ENCODE peak calls at places on chromosome 22, in nine cellular contexts. S is CD8-positive, alpha-beta T cell; K is mucosa of descending colon; Y is brain microvascular endothelial cell; T is aorta; Q is hepatocyte; J is bronchial epithelial cell; D is AG04449; O is right cardiac atrium. G is an unnamed sample.

GRCh38 chr22:33914699-33915098 is 5.6 kb downstream of the LARGE1 start:
- DNase-seq in S (no peak), K (no peak), Y (no peak), T (no peak), Q (no peak), J (no peak), D (no peak), O (no peak), G (no peak)

GRCh38 chr22:22609271-22609670 is 35.1 kb upstream of the GGTLC2 start:
- DNase-seq in S (no peak), K (no peak), Y (no peak), T (no peak), Q (no peak), J (no peak), D (no peak), O (no peak), G (no peak)

GRCh38 chr22:33975841-33976240 is 55.6 kb upstream of the LARGE1 start:
- DNase-seq in S (no peak), K (no peak), Y (no peak), T (no peak), Q (no peak), J (no peak), D (no peak), O (no peak), G (peak)

GRCh38 chr22:45673482-45674175 is 2.0 kb downstream of the ATXN10 start:
- DNase-seq in S (no peak), K (no peak), Y (no peak), T (no peak), Q (no peak), J (no peak), D (no peak), O (no peak), G (no peak)

GRCh38 chr22:28111501-28111900 is 192.4 kb upstream of the PITPNB start:
- DNase-seq in S (no peak), K (no peak), Y (no peak), T (no peak), Q (no peak), J (no peak), D (no peak), O (no peak), G (no peak)

GRCh38 chr22:19840955-19841640 is 13.6 kb downstream of the GNB1L start:
- DNase-seq in S (no peak), K (no peak), Y (no peak), T (no peak), Q (peak), J (no peak), D (no peak), O (no peak), G (no peak)

GRCh38 chr22:20402960-20403778 is 9.2 kb downstream of the ZNF74 start:
- DNase-seq in S (no peak), K (no peak), Y (no peak), T (peak), Q (no peak), J (no peak), D (no peak), O (no peak), G (no peak)

GRCh38 chr22:39309364-39309861 is 10.0 kb downstream of the RPL3 start:
- DNase-seq in S (no peak), K (no peak), Y (peak), T (peak), Q (no peak), J (peak), D (no peak), O (peak), G (no peak)

GRCh38 chr22:19407649-19408606 is 23.6 kb downstream of the HIRA start:
- DNase-seq in S (no peak), K (peak), Y (no peak), T (no peak), Q (peak), J (no peak), D (no peak), O (no peak), G (no peak)

GRCh38 chr22:43867839-43868652 is 5.7 kb upstream of the SULT4A1 start:
- DNase-seq in S (peak), K (peak), Y (peak), T (peak), Q (peak), J (peak), D (no peak), O (peak), G (peak)

GRCh38 chr22:45975266-45976161 is 1.4 kb downstream of the WNT7B start:
- DNase-seq in S (no peak), K (no peak), Y (no peak), T (no peak), Q (peak), J (peak), D (no peak), O (no peak), G (no peak)

GRCh38 chr22:44131412-44131811 is 49.3 kb upstream of the PARVG start:
- DNase-seq in S (no peak), K (no peak), Y (no peak), T (peak), Q (no peak), J (no peak), D (no peak), O (no peak), G (no peak)

GRCh38 chr22:24066872-24067271 is 55.8 kb downstream of the CABIN1 start:
- DNase-seq in S (no peak), K (peak), Y (no peak), T (peak), Q (no peak), J (no peak), D (no peak), O (no peak), G (no peak)

GRCh38 chr22:42067706-42068350 is 2.8 kb downstream of the NAGA start:
- DNase-seq in S (no peak), K (no peak), Y (no peak), T (no peak), Q (no peak), J (no peak), D (no peak), O (no peak), G (no peak)

GRCh38 chr22:28077166-28077565 is 158.1 kb upstream of the PITPNB start:
- DNase-seq in S (no peak), K (no peak), Y (no peak), T (no peak), Q (no peak), J (no peak), D (no peak), O (no peak), G (no peak)

GRCh38 chr22:50674606-50675552 is 2.3 kb downstream of the SHANK3 start:
- DNase-seq in S (no peak), K (peak), Y (no peak), T (no peak), Q (peak), J (peak), D (no peak), O (no peak), G (no peak)
- H3K4me3 ChIP-seq in S (no peak), K (no peak), Y (peak), T (no peak), Q (peak), J (peak), D (peak), O (peak), G (peak)

DNA sequence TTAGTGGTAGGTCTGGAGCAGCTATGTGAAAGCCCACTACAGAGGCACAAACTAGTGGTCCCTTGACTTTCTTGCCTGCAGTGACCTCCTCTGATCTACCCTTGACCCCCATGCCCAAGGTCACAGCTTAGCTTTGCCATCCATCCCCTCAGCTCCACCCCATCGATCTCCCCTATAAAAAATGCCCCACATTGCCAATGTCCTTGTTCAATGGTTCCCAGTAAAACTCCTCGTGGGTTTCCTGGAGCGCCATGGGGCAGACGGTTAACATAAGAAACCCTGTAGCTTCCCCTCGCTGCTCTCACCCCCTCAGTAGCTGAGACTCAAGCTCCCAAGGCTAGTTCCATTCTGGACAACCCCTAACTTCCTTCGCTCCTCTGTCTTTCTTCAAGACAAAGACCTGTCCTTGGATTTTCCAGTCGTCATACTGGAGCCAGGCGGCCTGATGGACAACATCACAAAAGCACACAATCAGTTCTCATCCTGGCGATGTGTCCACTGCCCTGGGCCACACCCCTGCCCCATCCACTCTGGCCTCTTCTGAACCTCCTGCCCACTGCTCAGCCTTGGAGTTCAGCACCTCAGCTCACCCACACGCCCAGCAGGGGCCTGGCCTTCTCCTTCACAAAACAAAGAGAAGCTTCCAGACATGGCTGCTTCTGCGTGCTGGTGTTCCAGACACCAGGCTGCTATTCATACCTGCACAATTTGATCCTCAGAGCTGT is 1429.3 kb downstream of the BRD1 start:
- DNase-seq in S (no peak), K (no peak), Y (no peak), T (peak), Q (no peak), J (no peak), D (no peak), O (no peak), G (no peak)
- H3K4me3 ChIP-seq in S (no peak), K (no peak), Y (no peak), T (no peak), Q (no peak), J (no peak), D (no peak), O (no peak), G (no peak)

GRCh38 chr22:26429458-26430238 is 588 bp downstream of the ASPHD2 start:
- DNase-seq in S (no peak), K (peak), Y (no peak), T (peak), Q (peak), J (no peak), D (no peak), O (no peak), G (no peak)
- H3K4me3 ChIP-seq in S (peak), K (peak), Y (peak), T (peak), Q (peak), J (peak), D (peak), O (peak), G (peak)

GRCh38 chr22:50641696-50642607 is 14.0 kb upstream of the ARSA start:
- DNase-seq in S (no peak), K (peak), Y (peak), T (peak), Q (peak), J (peak), D (no peak), O (peak), G (no peak)
- H3K4me3 ChIP-seq in S (no peak), K (no peak), Y (no peak), T (no peak), Q (no peak), J (no peak), D (no peak), O (no peak), G (no peak)

GRCh38 chr22:25100972-25101371 is 98.7 kb upstream of the CRYBB3 start:
- DNase-seq in S (no peak), K (no peak), Y (no peak), T (no peak), Q (no peak), J (no peak), D (no peak), O (peak), G (no peak)

GRCh38 chr22:25097006-25097405 is 102.7 kb upstream of the CRYBB3 start:
- DNase-seq in S (no peak), K (no peak), Y (no peak), T (no peak), Q (no peak), J (no peak), D (no peak), O (no peak), G (no peak)

GRCh38 chr22:25099202-25099601 is 100.5 kb upstream of the CRYBB3 start:
- DNase-seq in S (no peak), K (no peak), Y (no peak), T (no peak), Q (no peak), J (no peak), D (no peak), O (no peak), G (no peak)

GRCh38 chr22:25100402-25100801 is 99.3 kb upstream of the CRYBB3 start:
- DNase-seq in S (no peak), K (no peak), Y (no peak), T (no peak), Q (no peak), J (no peak), D (no peak), O (no peak), G (no peak)

DNA sequence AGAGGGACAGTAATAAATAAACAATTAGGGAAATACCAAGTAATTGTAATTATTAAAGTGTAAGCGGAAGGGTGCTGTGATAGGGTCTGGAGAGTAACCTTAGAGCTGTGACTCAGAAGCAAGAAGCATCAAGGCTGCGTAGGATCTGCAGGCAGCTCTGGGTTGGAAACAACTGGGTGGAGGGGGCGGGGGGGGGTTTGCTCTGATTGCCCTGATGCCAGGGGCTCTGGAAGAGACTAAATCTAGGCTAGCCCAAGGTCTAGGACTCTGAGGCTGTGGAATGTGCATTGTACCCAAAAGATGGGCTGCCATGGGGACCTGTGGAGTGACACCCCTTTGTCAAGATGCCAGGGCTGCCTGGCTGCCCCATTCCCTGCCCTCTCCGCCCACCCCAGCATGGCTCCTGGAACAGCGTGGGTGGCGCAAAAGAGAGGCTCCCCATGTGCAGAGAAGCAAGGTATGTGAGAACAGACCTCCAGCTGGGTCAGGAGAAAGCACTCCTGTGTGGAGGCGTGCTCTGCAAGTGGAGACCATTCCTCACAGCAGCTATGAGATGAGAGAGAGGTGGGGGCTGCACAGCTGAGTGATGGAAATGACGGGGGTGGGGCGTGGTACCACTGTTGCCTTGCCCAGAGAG is 101.1 kb upstream of the CRYBB3 start:
- DNase-seq in S (no peak), K (no peak), Y (no peak), T (no peak), Q (no peak), J (no peak), D (no peak), O (no peak), G (no peak)
- H3K4me3 ChIP-seq in S (no peak), K (no peak), Y (no peak), T (no peak), Q (no peak), J (no peak), D (no peak), O (no peak), G (no peak)

DNA sequence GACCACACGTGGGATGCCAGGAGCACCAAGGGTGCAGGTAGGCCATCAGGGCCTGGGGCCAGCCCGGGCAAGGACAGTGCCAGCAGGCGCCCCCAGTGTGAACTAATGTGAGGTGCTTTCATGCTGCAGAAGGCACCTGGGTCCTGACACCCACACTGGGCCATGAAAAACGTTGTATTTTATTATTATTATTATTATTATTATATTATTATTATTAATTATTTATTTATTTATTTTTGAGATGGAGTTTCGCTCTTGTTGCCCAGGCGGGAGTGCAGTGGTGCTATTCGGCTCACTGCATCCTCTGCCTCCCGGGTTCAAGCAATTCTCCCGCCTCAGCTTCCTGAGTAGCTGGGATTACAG is 1267.3 kb downstream of the BRD1 start:
- DNase-seq in S (no peak), K (no peak), Y (no peak), T (no peak), Q (no peak), J (no peak), D (no peak), O (peak), G (no peak)
- H3K4me3 ChIP-seq in S (no peak), K (no peak), Y (no peak), T (no peak), Q (no peak), J (no peak), D (no peak), O (no peak), G (no peak)

GRCh38 chr22:32205974-32206773 is 1.3 kb upstream of the RFPL2 start:
- DNase-seq in S (no peak), K (no peak), Y (no peak), T (no peak), Q (no peak), J (no peak), D (no peak), O (no peak), G (no peak)

GRCh38 chr22:32204856-32205722 is at the start of gene RFPL2:
- DNase-seq in S (peak), K (no peak), Y (peak), T (no peak), Q (peak), J (peak), D (no peak), O (no peak), G (no peak)

GRCh38 chr22:32203181-32204105 is 1.4 kb downstream of the RFPL2 start:
- DNase-seq in S (no peak), K (no peak), Y (no peak), T (no peak), Q (peak), J (no peak), D (no peak), O (no peak), G (no peak)

GRCh38 chr22:32202539-32203180 is 2.2 kb downstream of the RFPL2 start:
- DNase-seq in S (no peak), K (peak), Y (peak), T (no peak), Q (peak), J (peak), D (no peak), O (no peak), G (peak)

GRCh38 chr22:32204211-32204855 is 540 bp downstream of the RFPL2 start:
- DNase-seq in S (peak), K (no peak), Y (no peak), T (no peak), Q (peak), J (no peak), D (no peak), O (no peak), G (no peak)
- H3K4me3 ChIP-seq in S (peak), K (no peak), Y (no peak), T (no peak), Q (peak), J (no peak), D (no peak), O (no peak), G (peak)

GRCh38 chr22:29720824-29721323 is 1.1 kb downstream of the CABP7 start:
- DNase-seq in S (no peak), K (no peak), Y (no peak), T (no peak), Q (no peak), J (no peak), D (no peak), O (no peak), G (no peak)
- H3K4me3 ChIP-seq in S (no peak), K (no peak), Y (no peak), T (no peak), Q (no peak), J (no peak), D (no peak), O (peak), G (no peak)